ENCODE peak calls at places on chromosomes 13 and 19, in seven cellular contexts. L is breast epithelium, V is K562, J is sigmoid colon, R is vagina, B is HCT116, I is suprapubic skin. T is an unnamed sample.

GRCh38 chr19:4811328-4812131 is 20.0 kb downstream of the TICAM1 start:
- DNase-seq in L (peak; percentile 89), V (peak; percentile 75), J (peak; percentile 87), R (no peak), B (peak; percentile 58), I (peak; percentile 93), T (peak; percentile 68)

GRCh38 chr19:55254625-55254977 is 4.2 kb downstream of the PPP6R1 start:
- DNase-seq in L (no peak), V (no peak), J (no peak), R (no peak), B (no peak), I (no peak), T (no peak)

GRCh38 chr13:108525867-108526266 is 103.5 kb upstream of the MYO16 start:
- DNase-seq in L (no peak), V (no peak), J (no peak), R (no peak), B (no peak), I (no peak), T (no peak)

GRCh38 chr13:51803422-51804294 is at the start of gene DHRS12:
- DNase-seq in L (peak; percentile 92), V (peak; percentile 92), J (peak; percentile 97), R (no peak), B (peak; percentile 43), I (peak; percentile 97), T (peak; percentile 75)

GRCh38 chr19:54029930-54030490 is 33.7 kb downstream of the VSTM1 start:
- DNase-seq in L (no peak), V (peak; percentile 64), J (no peak), R (no peak), B (peak; percentile 69), I (no peak), T (peak; percentile 67)

GRCh38 chr13:42836930-42837329 is 55.5 kb downstream of the FAM216B start:
- DNase-seq in L (no peak), V (no peak), J (no peak), R (no peak), B (peak; percentile 4), I (no peak), T (peak; percentile 19)

GRCh38 chr13:93146584-93147292 is 79.9 kb upstream of the GPC6 start:
- DNase-seq in L (no peak), V (no peak), J (no peak), R (no peak), B (no peak), I (no peak), T (no peak)

GRCh38 chr13:20441066-20441465 is 84.6 kb downstream of the CRYL1 start:
- DNase-seq in L (no peak), V (no peak), J (no peak), R (no peak), B (no peak), I (no peak), T (no peak)

GRCh38 chr19:48487944-48488343 is 18.8 kb downstream of the CYTH2 start:
- DNase-seq in L (peak; percentile 94), V (no peak), J (no peak), R (no peak), B (peak; percentile 90), I (no peak), T (peak; percentile 60)

GRCh38 chr13:112818040-112818697 is 128.3 kb downstream of the ATP11A start:
- DNase-seq in L (no peak), V (no peak), J (peak; percentile 14), R (no peak), B (no peak), I (peak; percentile 55), T (no peak)

GRCh38 chr13:98839826-98840769 is 87.6 kb upstream of the SLC15A1 start:
- DNase-seq in L (no peak), V (peak; percentile 73), J (peak; percentile 75), R (no peak), B (peak; percentile 35), I (no peak), T (peak; percentile 70)

GRCh38 chr13:112686364-112686763 is 3.5 kb upstream of the ATP11A start:
- DNase-seq in L (peak; percentile 43), V (no peak), J (no peak), R (peak; percentile 91), B (no peak), I (peak; percentile 45), T (no peak)

GRCh38 chr13:40780822-40781401 is 8.5 kb upstream of the SLC25A15 start:
- DNase-seq in L (no peak), V (peak; percentile 53), J (no peak), R (peak; percentile 81), B (peak; percentile 19), I (peak; percentile 65), T (no peak)

GRCh38 chr19:45526143-45526542 is 18.9 kb downstream of the VASP start:
- DNase-seq in L (no peak), V (peak; percentile 89), J (peak; percentile 83), R (no peak), B (no peak), I (no peak), T (peak; percentile 57)

GRCh38 chr19:34319785-34320184 is 45.2 kb upstream of the GPI start:
- DNase-seq in L (no peak), V (peak; percentile 39), J (peak; percentile 63), R (no peak), B (no peak), I (no peak), T (peak; percentile 94)

GRCh38 chr19:797528-798414 is 519 bp downstream of the PTBP1 start:
- DNase-seq in L (peak; percentile 87), V (peak; percentile 97), J (peak; percentile 95), R (no peak), B (peak; percentile 59), I (peak; percentile 91), T (peak; percentile 80)

GRCh38 chr19:35024095-35024494 is 6.2 kb upstream of the SCN1B start:
- DNase-seq in L (no peak), V (no peak), J (peak; percentile 62), R (no peak), B (no peak), I (no peak), T (no peak)

GRCh38 chr19:18470153-18470552 is 32.2 kb upstream of the ISYNA1 start:
- DNase-seq in L (no peak), V (peak; percentile 77), J (peak; percentile 69), R (no peak), B (no peak), I (no peak), T (peak; percentile 26)

GRCh38 chr19:33798701-33799111 is 2.0 kb downstream of the KCTD15 start:
- DNase-seq in L (no peak), V (no peak), J (no peak), R (no peak), B (no peak), I (no peak), T (peak; percentile 35)

GRCh38 chr19:58261968-58262921 is 16.5 kb upstream of the ZNF8 start:
- DNase-seq in L (no peak), V (no peak), J (no peak), R (no peak), B (no peak), I (no peak), T (no peak)

DNA sequence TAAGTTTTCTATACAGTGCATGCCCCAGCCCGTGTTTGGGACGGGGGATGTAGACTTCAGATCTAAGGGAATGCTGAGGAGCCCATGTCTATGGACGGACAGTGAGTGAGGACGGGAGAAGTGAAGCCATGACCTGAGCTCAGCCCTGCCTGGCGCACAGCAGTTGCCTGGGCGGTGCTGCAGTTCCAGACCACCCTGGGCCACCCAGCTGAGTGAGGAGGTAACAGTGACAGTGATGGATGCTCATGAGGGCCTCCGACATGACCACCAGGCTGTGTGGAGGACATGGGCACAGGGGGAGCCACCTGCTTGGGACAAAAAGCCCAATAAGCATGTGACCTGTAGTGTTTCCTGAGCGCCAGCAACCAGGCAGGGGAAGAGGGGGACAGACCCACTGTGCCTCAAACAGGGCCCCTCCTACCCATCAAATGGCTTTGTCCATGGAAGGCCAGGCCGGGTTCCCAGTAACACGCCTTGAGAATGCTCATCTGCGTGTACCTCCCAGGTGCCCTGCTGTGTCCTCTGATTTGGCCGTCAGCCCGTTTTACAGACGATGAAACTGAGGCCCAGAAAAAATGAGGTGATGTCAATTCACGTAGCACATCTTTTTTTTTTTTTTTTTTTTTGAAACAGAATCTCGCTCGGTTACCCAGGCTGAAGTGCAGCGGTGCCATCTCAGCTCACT is 22.6 kb downstream of the NOSIP start:
- DNase-seq in L (no peak), V (no peak), J (no peak), R (no peak), B (no peak), I (no peak), T (no peak)
- TF ChIP-seq POLR2AphosphoS5 in L (no peak), V (no peak), J (no peak), R (no peak), B (no peak), I (no peak), T (no peak)

GRCh38 chr19:31349160-31349881 is at the start of gene TSHZ3:
- DNase-seq in L (no peak), V (peak; percentile 14), J (peak; percentile 94), R (no peak), B (no peak), I (no peak), T (peak; percentile 22)
- TF ChIP-seq POLR2A in L (no peak), V (no peak), J (no peak), R (peak; percentile 38), B (no peak), I (no peak), T (no peak)

DNA sequence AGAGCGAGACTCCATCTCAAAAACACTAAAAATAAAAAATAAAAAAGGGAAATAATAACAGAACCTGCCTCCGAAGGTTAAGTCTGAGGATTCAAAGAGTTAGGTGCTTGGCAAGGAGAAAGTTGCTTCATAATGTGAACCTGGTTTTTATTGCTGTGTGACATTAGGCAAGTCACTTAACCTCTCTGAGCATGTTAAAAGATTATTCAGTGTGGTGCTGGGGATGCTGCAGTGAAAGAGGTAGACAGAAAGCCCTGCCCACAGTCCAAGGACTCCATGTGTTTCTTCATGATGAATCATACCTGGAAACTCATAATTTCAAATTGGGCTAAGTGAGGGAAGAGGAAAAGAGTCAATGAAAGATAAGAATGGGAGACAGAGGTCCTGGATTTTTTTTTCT is 2.4 kb downstream of the IL27RA start:
- DNase-seq in L (no peak), V (no peak), J (no peak), R (no peak), B (no peak), I (no peak), T (no peak)
- H3K9me3 ChIP-seq in L (no peaks in the 10 kb centered on the region), V (no peaks in the 10 kb centered on the region), J (no peaks in the 10 kb centered on the region), R (no peaks in the 10 kb centered on the region), B (no peaks in the 10 kb centered on the region), I (no peaks in the 10 kb centered on the region), T (no peaks in the 10 kb centered on the region)

DNA sequence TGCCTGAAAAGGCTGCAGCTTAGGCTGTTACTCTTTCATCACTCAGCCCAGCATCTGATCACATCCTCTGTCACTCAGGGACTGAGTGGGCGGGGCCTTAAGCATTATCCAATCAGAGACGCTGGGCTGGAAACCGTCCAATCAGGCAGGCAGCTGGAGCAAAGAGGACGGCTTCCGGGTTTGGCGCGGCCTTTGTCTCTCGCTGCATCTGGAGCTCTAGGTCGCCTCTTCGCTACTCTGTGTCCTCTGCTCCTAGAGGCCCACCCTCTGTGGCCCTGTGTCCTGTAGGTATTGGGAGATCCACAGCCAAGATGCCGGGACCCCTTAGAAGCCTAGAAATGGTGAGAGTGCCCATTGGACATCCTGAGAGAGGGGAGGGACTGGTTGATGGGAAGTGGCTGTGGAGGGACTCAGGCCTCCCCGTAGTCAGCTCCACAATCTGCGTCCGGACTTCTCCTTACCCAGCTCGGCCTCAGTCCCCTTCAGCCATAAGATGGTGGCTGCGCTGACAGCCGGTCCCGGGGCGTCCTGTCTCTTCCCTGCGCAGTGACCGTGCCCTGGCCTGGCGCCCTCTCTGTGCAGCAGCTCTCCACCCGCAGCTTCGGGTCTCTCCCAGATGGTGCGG is at the start of gene ZNF486:
- DNase-seq in L (peak; percentile 99), V (peak; percentile 30), J (peak; percentile 98), R (peak; percentile 96), B (no peak), I (peak; percentile 99), T (peak; percentile 95)
- TF ChIP-seq POLR2AphosphoS5 in L (peak; percentile 71), V (no peak), J (peak; percentile 49), R (peak; percentile 89), B (no peak), I (no peak), T (peak; percentile 24)